ENCODE peak calls at places on chromosomes 3 and 15, in six cellular contexts. P, V, H, G, Q and X are unnamed samples.

GRCh38 chr15:87710406-87710805 is 546.1 kb downstream of the NTRK3 start:
- DNase-seq in Q (no peak), G (no peak), H (no peak), P (peak; percentile 2), V (no peak), X (no peak)

GRCh38 chr3:142850395-142851023 is 38.4 kb downstream of the PCOLCE2 start:
- DNase-seq in V (no peak), G (no peak), H (peak; percentile 65), Q (no peak), P (peak; percentile 51), X (no peak)

GRCh38 chr3:65902304-65902793 is 136.4 kb downstream of the MAGI1 start:
- DNase-seq in P (no peak), H (no peak), Q (no peak), G (no peak), V (no peak), X (no peak)

GRCh38 chr15:78100886-78101285 is 8.5 kb downstream of the SH2D7 start:
- DNase-seq in V (no peak), Q (no peak), P (no peak), H (no peak), G (no peak), X (no peak)

GRCh38 chr15:84598993-84599392 is 1.8 kb upstream of the ZSCAN2 start:
- DNase-seq in P (peak; percentile 32), G (peak; percentile 53), V (peak; percentile 13), H (peak; percentile 34), Q (no peak), X (no peak)

GRCh38 chr3:63753567-63753966 is 65.5 kb upstream of the C3orf49 start:
- DNase-seq in H (peak; percentile 28), V (no peak), Q (no peak), G (peak; percentile 8), P (no peak), X (no peak)

GRCh38 chr3:14146381-14147062 is 21.7 kb downstream of the TMEM43 start:
- DNase-seq in H (no peak), Q (no peak), G (no peak), V (no peak), P (no peak), X (no peak)

GRCh38 chr3:71162221-71162620 is 421.3 kb downstream of the FOXP1 start:
- DNase-seq in G (no peak), H (no peak), P (no peak), V (no peak), Q (no peak), X (peak; percentile 68)

GRCh38 chr15:93467327-93467726 is 378.3 kb upstream of the RGMA start:
- DNase-seq in G (no peak), Q (no peak), H (no peak), P (no peak), V (no peak), X (no peak)

GRCh38 chr3:43389388-43390254 is 103.3 kb downstream of the SNRK start:
- DNase-seq in V (no peak), H (peak; percentile 22), G (peak; percentile 1), P (no peak), Q (peak; percentile 30), X (no peak)

GRCh38 chr15:75024102-75024636 is 779 bp downstream of the PPCDC start:
- DNase-seq in H (no peak), V (no peak), G (no peak), P (no peak), Q (no peak), X (no peak)

GRCh38 chr3:128697336-128697735 is 28.6 kb upstream of the RAB7A start:
- DNase-seq in H (no peak), V (no peak), G (no peak), Q (no peak), P (no peak), X (no peak)

GRCh38 chr3:195559723-195560409 is 16.7 kb upstream of the PPP1R2 start:
- DNase-seq in G (no peak), H (no peak), V (peak; percentile 91), Q (no peak), P (no peak), X (peak; percentile 87)

GRCh38 chr15:67590191-67590590 is 47.7 kb downstream of the MAP2K5 start:
- DNase-seq in G (no peak), P (no peak), V (no peak), Q (no peak), H (no peak), X (no peak)

GRCh38 chr3:52784021-52784621 is 6.7 kb downstream of the ITIH1 start:
- DNase-seq in G (no peak), H (no peak), V (no peak), P (no peak), Q (no peak), X (no peak)

GRCh38 chr3:19931180-19931692 is 2.8 kb downstream of the EFHB start:
- DNase-seq in Q (no peak), V (no peak), H (no peak), G (no peak), P (no peak), X (no peak)